ENCODE peak calls at places on chromosomes 5 and 9, in four cellular contexts. B, N, O and K are unnamed samples.

GRCh38 chr5:76273491-76273890 is 129.6 kb upstream of the IQGAP2 start:
- DNase-seq in B (no peak), N (no peak), O (no peak), K (no peak)

GRCh38 chr9:124079176-124079925 is 67.8 kb downstream of the LHX2 start:
- DNase-seq in B (no peak), N (no peak), O (peak), K (no peak)

GRCh38 chr9:98016137-98016680 is 33.1 kb downstream of the ANP32B start:
- DNase-seq in B (no peak), N (no peak), O (no peak), K (no peak)

GRCh38 chr9:72726951-72727350 is 205.5 kb downstream of the TMC1 start:
- DNase-seq in B (no peak), N (no peak), O (no peak), K (no peak)

GRCh38 chr5:131384616-131385214 is 120.9 kb downstream of the CDC42SE2 start:
- DNase-seq in B (no peak), N (no peak), O (no peak), K (no peak)

GRCh38 chr5:6598351-6598900 is 34.4 kb downstream of the NSUN2 start:
- DNase-seq in B (no peak), N (no peak), O (peak), K (peak)

GRCh38 chr9:93132946-93133640 is 958 bp downstream of the NINJ1 start:
- DNase-seq in B (no peak), N (no peak), O (peak), K (no peak)

GRCh38 chr5:56669534-56670483 is 145.5 kb upstream of the MAP3K1 start:
- DNase-seq in B (peak), N (no peak), O (peak), K (no peak)

GRCh38 chr5:8176101-8176693 is 307.2 kb downstream of the MTRR start:
- DNase-seq in B (no peak), N (peak), O (peak), K (no peak)

GRCh38 chr9:88828492-88828974 is 162.7 kb upstream of the S1PR3 start:
- DNase-seq in B (no peak), N (no peak), O (peak), K (no peak)

GRCh38 chr5:122721127-122721526 is 53.8 kb upstream of the SNX2 start:
- DNase-seq in B (no peak), N (no peak), O (no peak), K (no peak)

GRCh38 chr5:110115485-110115884 is 425.8 kb downstream of the MAN2A1 start:
- DNase-seq in B (no peak), N (no peak), O (no peak), K (no peak)

GRCh38 chr5:58200451-58200850 is 259.4 kb downstream of the PLK2 start:
- DNase-seq in B (no peak), N (no peak), O (peak), K (no peak)

GRCh38 chr5:171122372-171122771 is 186.7 kb upstream of the TLX3 start:
- DNase-seq in B (no peak), N (no peak), O (no peak), K (no peak)

GRCh38 chr5:132526290-132526973 is 16.9 kb downstream of the IL5 start:
- DNase-seq in B (peak), N (peak), O (peak), K (no peak)

GRCh38 chr5:109740329-109740728 is 50.6 kb downstream of the MAN2A1 start:
- DNase-seq in B (no peak), N (no peak), O (no peak), K (no peak)

GRCh38 chr9:97312556-97312955 is 5.1 kb downstream of the CCDC180 start:
- DNase-seq in B (no peak), N (no peak), O (no peak), K (no peak)

GRCh38 chr5:141343953-141344463 is 379 bp downstream of the PCDHGA3 start:
- DNase-seq in B (no peak), N (no peak), O (no peak), K (no peak)

GRCh38 chr5:133870661-133871060 is 97.8 kb downstream of the C5orf15 start:
- DNase-seq in B (no peak), N (no peak), O (peak), K (no peak)

GRCh38 chr9:15104826-15105420 is 194.7 kb upstream of the FREM1 start:
- DNase-seq in B (no peak), N (no peak), O (peak), K (no peak)

GRCh38 chr9:277595-278330 is 63.1 kb downstream of the DOCK8 start:
- DNase-seq in B (no peak), N (no peak), O (no peak), K (no peak)

GRCh38 chr5:40238066-40238745 is 441.5 kb upstream of the PTGER4 start:
- DNase-seq in B (no peak), N (no peak), O (no peak), K (no peak)

GRCh38 chr5:172606156-172606785 is 34.8 kb upstream of the NEURL1B start:
- DNase-seq in B (no peak), N (no peak), O (no peak), K (no peak)

GRCh38 chr9:133891741-133892140 is 100.4 kb downstream of the VAV2 start:
- DNase-seq in B (no peak), N (no peak), O (no peak), K (no peak)

GRCh38 chr9:90025816-90026215 is 421.0 kb downstream of the GADD45G start:
- DNase-seq in B (no peak), N (no peak), O (no peak), K (no peak)

GRCh38 chr5:163580516-163580915 is 75.1 kb downstream of the MAT2B start:
- DNase-seq in B (no peak), N (no peak), O (no peak), K (no peak)

GRCh38 chr9:136709454-136710109 is 2.8 kb upstream of the DIPK1B start:
- DNase-seq in B (no peak), N (no peak), O (no peak), K (no peak)

GRCh38 chr5:69136296-69136695 is 30.7 kb upstream of the CCNB1 start:
- DNase-seq in B (no peak), N (no peak), O (no peak), K (no peak)

GRCh38 chr5:33565304-33565703 is 124.5 kb downstream of the TARS1 start:
- DNase-seq in B (no peak), N (peak), O (peak), K (no peak)

GRCh38 chr9:135757356-135757755 is 55.4 kb downstream of the KCNT1 start:
- DNase-seq in B (no peak), N (no peak), O (no peak), K (no peak)

GRCh38 chr9:83508072-83508471 is 30.1 kb downstream of the FRMD3 start:
- DNase-seq in B (no peak), N (no peak), O (no peak), K (no peak)

GRCh38 chr9:93655621-93656425 is 79.4 kb downstream of the PHF2 start:
- DNase-seq in B (no peak), N (no peak), O (no peak), K (no peak)

GRCh38 chr9:35072461-35073275 is at the start of gene VCP:
- DNase-seq in B (peak), N (peak), O (peak), K (peak)

GRCh38 chr9:35070823-35071813 is 1.3 kb downstream of the VCP start:
- DNase-seq in B (no peak), N (no peak), O (no peak), K (no peak)

GRCh38 chr9:35073276-35073607 is 817 bp upstream of the VCP start:
- DNase-seq in B (no peak), N (no peak), O (no peak), K (no peak)

GRCh38 chr9:35074141-35074540 is 1.7 kb upstream of the VCP start:
- DNase-seq in B (no peak), N (no peak), O (no peak), K (no peak)

GRCh38 chr9:35071814-35072460 is 488 bp downstream of the VCP start:
- DNase-seq in B (peak), N (peak), O (peak), K (peak)
- TF ChIP-seq CTCF in B (peak), N (peak), O (peak), K (peak)

GRCh38 chr5:160620401-160620800 is 198.7 kb downstream of the PTTG1 start:
- DNase-seq in B (no peak), N (no peak), O (no peak), K (no peak)
- TF ChIP-seq CTCF in B (no peak), N (no peak), O (no peak), K (no peak)

GRCh38 chr5:88734191-88734640 is 148.8 kb downstream of the MEF2C start:
- DNase-seq in B (no peak), N (peak), O (no peak), K (no peak)
- TF ChIP-seq CTCF in B (no peak), N (no peak), O (no peak), K (no peak)

GRCh38 chr9:121780641-121781040 is 129.2 kb downstream of the DAB2IP start:
- DNase-seq in B (no peak), N (no peak), O (no peak), K (peak)

GRCh38 chr9:121782514-121783110 is 131.2 kb downstream of the DAB2IP start:
- DNase-seq in B (no peak), N (no peak), O (no peak), K (peak)

GRCh38 chr9:121781701-121782464 is 130.4 kb downstream of the DAB2IP start:
- DNase-seq in B (no peak), N (no peak), O (no peak), K (peak)

GRCh38 chr9:121780177-121780576 is 128.7 kb downstream of the DAB2IP start:
- DNase-seq in B (no peak), N (no peak), O (no peak), K (no peak)

DNA sequence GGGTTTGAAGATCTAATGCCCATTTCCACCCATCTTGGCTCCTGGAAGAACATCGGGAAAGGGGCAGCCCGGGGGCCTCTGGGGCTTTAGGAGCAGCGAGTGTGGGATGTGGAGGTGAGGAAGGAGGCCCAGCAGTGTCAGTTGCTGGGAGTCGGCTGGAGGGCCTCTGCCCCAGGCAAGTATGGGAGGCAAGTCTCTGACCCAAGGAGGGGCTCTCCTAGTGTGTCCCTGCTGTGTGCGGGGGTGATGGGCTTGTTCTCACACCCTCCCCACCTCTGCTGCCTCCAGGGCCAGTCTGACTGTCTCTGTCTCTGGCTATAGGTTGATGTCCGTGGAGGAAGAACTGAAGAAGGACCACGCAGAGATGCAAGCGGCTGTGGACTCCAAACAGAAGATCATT is 129.7 kb downstream of the DAB2IP start:
- DNase-seq in B (no peak), N (no peak), O (no peak), K (peak)
- TF ChIP-seq CTCF in B (no peak), N (no peak), O (no peak), K (no peak)

DNA sequence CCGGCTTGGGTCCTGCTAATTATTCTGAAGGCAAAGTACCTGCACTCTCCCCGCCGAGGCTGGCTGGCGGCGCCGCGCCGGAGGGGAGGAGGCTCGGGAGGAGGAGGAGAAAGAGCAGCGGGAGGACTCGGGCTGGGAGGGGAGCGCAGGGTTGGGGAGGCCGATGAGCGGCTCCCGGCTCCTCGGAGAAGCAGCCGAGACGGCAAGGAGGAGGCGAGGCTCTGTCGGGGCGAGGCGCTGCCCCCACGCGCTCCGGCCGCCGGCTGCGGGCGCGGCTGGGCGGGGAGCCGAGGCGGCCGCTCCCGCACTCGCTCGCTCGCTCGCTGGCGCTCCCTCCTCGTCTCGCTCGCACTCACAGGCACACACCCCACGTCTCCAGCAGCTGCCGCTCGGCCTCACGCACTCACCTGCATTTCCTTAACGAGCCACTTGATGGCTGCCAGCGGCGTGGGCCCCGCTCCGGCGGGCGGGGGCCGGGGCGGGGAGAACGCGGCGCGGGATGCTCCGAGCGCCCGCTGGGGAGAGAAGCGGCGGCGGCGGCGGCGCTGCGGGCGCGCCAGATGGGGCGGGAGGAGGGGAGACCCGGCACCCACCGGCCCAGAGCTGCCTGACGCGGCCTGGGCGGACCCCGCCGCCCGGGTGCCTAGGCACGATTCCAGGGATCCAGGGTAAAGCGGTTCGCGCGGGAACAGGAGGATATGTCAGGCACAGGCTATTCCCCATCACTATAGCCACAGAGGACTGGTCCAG is at the start of gene PTPRD:
- DNase-seq in B (no peak), N (no peak), O (peak), K (no peak)
- TF ChIP-seq CTCF in B (no peak), N (no peak), O (no peak), K (peak)

DNA sequence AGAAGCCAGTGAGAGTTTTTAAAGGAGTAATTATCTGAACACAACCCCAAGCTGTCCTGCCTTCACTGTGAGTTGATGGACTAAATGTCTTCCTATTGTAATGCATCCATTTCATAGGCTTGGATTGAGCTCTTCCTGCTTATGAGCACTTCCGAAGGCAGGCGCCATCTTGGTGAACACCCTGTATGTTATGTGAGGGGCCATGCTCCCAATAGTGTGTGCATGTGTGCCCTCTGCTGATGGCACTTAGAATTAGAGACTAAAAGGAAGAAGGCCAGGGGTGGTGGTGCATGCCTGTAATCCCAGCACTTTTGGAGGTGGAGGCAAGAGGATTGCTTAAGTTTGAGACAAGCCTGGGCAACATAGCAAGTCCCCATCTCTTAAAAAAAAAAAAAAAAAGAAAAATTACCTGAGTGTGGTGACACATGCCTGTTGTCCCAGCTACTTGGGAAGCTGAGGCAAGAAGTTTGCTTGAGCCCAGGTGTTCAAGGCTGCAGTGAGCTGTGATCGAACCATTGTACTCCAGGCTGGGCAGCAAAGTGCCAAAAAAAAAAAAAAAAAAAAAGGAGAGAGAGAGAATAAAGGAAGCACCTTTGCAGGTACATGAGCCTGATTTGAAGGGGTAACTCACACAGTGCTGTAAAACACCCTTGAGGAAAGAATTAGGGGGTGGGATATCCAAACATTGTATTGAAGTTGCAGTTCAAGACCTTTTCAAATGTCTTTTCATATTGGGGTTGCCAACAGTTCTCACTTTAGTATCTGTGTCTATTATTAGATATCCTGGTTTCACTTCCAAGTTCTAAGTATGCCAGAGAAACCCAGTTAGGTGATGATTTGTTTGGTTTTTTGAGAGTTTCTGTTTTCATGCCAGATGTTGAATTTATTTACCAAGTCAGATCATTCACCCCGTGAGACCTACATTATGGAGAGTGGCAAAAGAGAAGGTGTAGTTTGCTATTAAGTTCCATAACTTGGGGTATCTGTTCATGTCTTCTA is 64.8 kb downstream of the C9orf152 start:
- DNase-seq in B (no peak), N (no peak), O (no peak), K (no peak)
- TF ChIP-seq CTCF in B (no peak), N (no peak), O (peak), K (no peak)